ENCODE peak calls at places on chromosomes 7 and 10, in nine cellular contexts. One of them, this sample, is unnamed.

GRCh38 chr10:114485695-114486400 is 81.5 kb upstream of the AFAP1L2 start:
- DNase-seq in thoracic aorta: no peak
- DNase-seq in dorsolateral prefrontal cortex: no peak
- DNase-seq in CD8-positive, alpha-beta T cell: no peak
- DNase-seq in uterus: peak
- DNase-seq in lung: no peak
- DNase-seq in heart left ventricle: no peak
- DNase-seq in CD4-positive, CD25-positive, alpha-beta regulatory T cell: no peak
- DNase-seq in mammary epithelial cell: no peak
- DNase-seq in this sample: no peak

GRCh38 chr7:30378275-30378674 is 93.9 kb downstream of the ZNRF2 start:
- DNase-seq in thoracic aorta: no peak
- DNase-seq in dorsolateral prefrontal cortex: no peak
- DNase-seq in CD8-positive, alpha-beta T cell: no peak
- DNase-seq in uterus: no peak
- DNase-seq in lung: no peak
- DNase-seq in heart left ventricle: no peak
- DNase-seq in CD4-positive, CD25-positive, alpha-beta regulatory T cell: no peak
- DNase-seq in mammary epithelial cell: no peak
- DNase-seq in this sample: no peak

GRCh38 chr7:159318682-159319351 is 174.2 kb upstream of the VIPR2 start:
- DNase-seq in thoracic aorta: no peak
- DNase-seq in dorsolateral prefrontal cortex: no peak
- DNase-seq in CD8-positive, alpha-beta T cell: no peak
- DNase-seq in uterus: no peak
- DNase-seq in lung: no peak
- DNase-seq in heart left ventricle: no peak
- DNase-seq in CD4-positive, CD25-positive, alpha-beta regulatory T cell: no peak
- DNase-seq in mammary epithelial cell: no peak
- DNase-seq in this sample: no peak

GRCh38 chr10:101506829-101507228 is 81.2 kb downstream of the POLL start:
- DNase-seq in thoracic aorta: no peak
- DNase-seq in dorsolateral prefrontal cortex: no peak
- DNase-seq in CD8-positive, alpha-beta T cell: no peak
- DNase-seq in uterus: no peak
- DNase-seq in lung: no peak
- DNase-seq in heart left ventricle: no peak
- DNase-seq in CD4-positive, CD25-positive, alpha-beta regulatory T cell: no peak
- DNase-seq in mammary epithelial cell: no peak
- DNase-seq in this sample: no peak

GRCh38 chr10:132617781-132618052 is 80.1 kb downstream of the INPP5A start:
- DNase-seq in thoracic aorta: no peak
- DNase-seq in dorsolateral prefrontal cortex: no peak
- DNase-seq in CD8-positive, alpha-beta T cell: no peak
- DNase-seq in uterus: no peak
- DNase-seq in lung: no peak
- DNase-seq in heart left ventricle: no peak
- DNase-seq in CD4-positive, CD25-positive, alpha-beta regulatory T cell: no peak
- DNase-seq in mammary epithelial cell: no peak
- DNase-seq in this sample: no peak

GRCh38 chr7:151006590-151007300 is 15.9 kb downstream of the NOS3 start:
- DNase-seq in thoracic aorta: no peak
- DNase-seq in dorsolateral prefrontal cortex: no peak
- DNase-seq in CD8-positive, alpha-beta T cell: no peak
- DNase-seq in uterus: no peak
- DNase-seq in lung: no peak
- DNase-seq in heart left ventricle: no peak
- DNase-seq in CD4-positive, CD25-positive, alpha-beta regulatory T cell: no peak
- DNase-seq in mammary epithelial cell: no peak
- DNase-seq in this sample: peak

GRCh38 chr10:1378473-1378872 is 322.3 kb downstream of the WDR37 start:
- DNase-seq in thoracic aorta: no peak
- DNase-seq in dorsolateral prefrontal cortex: no peak
- DNase-seq in CD8-positive, alpha-beta T cell: no peak
- DNase-seq in uterus: no peak
- DNase-seq in lung: no peak
- DNase-seq in heart left ventricle: no peak
- DNase-seq in CD4-positive, CD25-positive, alpha-beta regulatory T cell: no peak
- DNase-seq in mammary epithelial cell: no peak
- DNase-seq in this sample: no peak

GRCh38 chr10:131651674-131652093 is 249.1 kb upstream of the PPP2R2D start:
- DNase-seq in thoracic aorta: no peak
- DNase-seq in dorsolateral prefrontal cortex: peak
- DNase-seq in CD8-positive, alpha-beta T cell: no peak
- DNase-seq in uterus: no peak
- DNase-seq in lung: no peak
- DNase-seq in heart left ventricle: no peak
- DNase-seq in CD4-positive, CD25-positive, alpha-beta regulatory T cell: no peak
- DNase-seq in mammary epithelial cell: no peak
- DNase-seq in this sample: no peak

GRCh38 chr10:47306429-47307210 is 6.6 kb downstream of the GDF10 start:
- DNase-seq in thoracic aorta: no peak
- DNase-seq in dorsolateral prefrontal cortex: no peak
- DNase-seq in CD8-positive, alpha-beta T cell: no peak
- DNase-seq in uterus: no peak
- DNase-seq in lung: no peak
- DNase-seq in heart left ventricle: no peak
- DNase-seq in CD4-positive, CD25-positive, alpha-beta regulatory T cell: no peak
- DNase-seq in mammary epithelial cell: no peak
- DNase-seq in this sample: no peak

DNA sequence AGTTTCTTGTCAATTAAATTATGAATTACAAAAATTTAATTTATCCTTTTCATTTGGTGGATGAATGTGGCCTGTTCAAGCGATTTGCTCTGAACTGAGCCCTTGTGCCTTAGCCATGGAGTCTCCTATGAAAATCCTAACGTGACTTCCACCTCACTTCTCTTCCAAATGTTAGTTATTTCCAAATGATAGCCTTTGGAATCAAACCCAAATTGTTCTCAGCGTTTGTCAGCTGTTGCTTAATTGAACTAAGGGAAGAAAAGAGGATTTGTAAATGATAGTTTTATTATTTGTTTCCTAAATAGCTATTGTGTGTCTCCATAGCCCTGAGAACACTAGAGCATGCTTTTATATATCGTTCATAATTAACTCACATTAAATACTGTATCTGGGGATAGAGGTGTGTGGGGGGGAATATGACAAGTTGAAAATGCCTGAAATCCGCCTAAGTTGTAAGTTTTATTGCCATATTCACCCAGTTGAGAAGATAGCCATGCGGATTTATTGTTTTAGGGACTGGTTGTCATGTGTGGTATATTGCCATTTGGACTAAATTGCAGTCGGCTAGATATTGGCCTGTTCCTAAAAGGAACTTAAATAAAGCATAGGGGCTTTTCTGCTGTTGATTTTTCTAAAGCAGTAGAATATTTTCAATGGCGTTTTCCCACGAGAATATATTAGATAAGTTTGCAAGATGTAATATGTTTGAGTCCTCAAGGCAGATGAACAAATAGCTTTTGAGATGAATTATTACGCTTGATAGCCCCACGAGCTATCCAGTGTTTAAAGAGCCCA is 2.6 kb downstream of the CELF2 start:
- DNase-seq in thoracic aorta: no peak
- DNase-seq in dorsolateral prefrontal cortex: no peak
- DNase-seq in CD8-positive, alpha-beta T cell: no peak
- DNase-seq in uterus: no peak
- DNase-seq in lung: no peak
- DNase-seq in heart left ventricle: no peak
- DNase-seq in CD4-positive, CD25-positive, alpha-beta regulatory T cell: no peak
- DNase-seq in mammary epithelial cell: no peak
- DNase-seq in this sample: no peak
- H3K4me3 ChIP-seq in thoracic aorta: no peak
- H3K4me3 ChIP-seq in dorsolateral prefrontal cortex: peak
- H3K4me3 ChIP-seq in CD8-positive, alpha-beta T cell: no peak
- H3K4me3 ChIP-seq in uterus: peak
- H3K4me3 ChIP-seq in lung: no peak
- H3K4me3 ChIP-seq in heart left ventricle: peak
- H3K4me3 ChIP-seq in CD4-positive, CD25-positive, alpha-beta regulatory T cell: no peak
- H3K4me3 ChIP-seq in mammary epithelial cell: no peak
- H3K4me3 ChIP-seq in this sample: no peak

DNA sequence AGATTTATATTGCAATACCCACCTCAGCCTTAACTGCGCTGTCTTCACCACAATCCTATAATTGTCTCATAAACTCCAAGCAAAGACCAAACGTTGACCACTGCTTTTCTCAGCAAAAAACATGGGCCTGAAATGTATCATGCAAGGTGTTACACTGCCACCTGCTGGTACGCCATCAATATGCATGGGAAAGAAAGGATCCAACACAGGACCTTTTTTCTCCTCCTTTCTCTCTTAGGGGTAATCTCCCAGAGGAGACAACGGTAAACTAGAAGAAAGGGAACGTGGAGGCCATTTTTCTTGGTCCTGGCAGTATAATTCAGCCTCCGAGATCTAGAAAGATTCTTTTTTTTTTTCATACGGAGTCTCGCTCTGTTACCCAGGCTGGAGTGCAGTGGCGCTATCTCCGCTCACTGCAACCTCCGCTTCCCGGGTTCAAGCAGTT is 79.1 kb upstream of the MPP7 start:
- DNase-seq in thoracic aorta: peak
- DNase-seq in dorsolateral prefrontal cortex: peak
- DNase-seq in CD8-positive, alpha-beta T cell: peak
- DNase-seq in uterus: peak
- DNase-seq in lung: peak
- DNase-seq in heart left ventricle: peak
- DNase-seq in CD4-positive, CD25-positive, alpha-beta regulatory T cell: peak
- DNase-seq in mammary epithelial cell: peak
- DNase-seq in this sample: peak
- H3K27ac ChIP-seq in thoracic aorta: peak
- H3K27ac ChIP-seq in dorsolateral prefrontal cortex: no peak
- H3K27ac ChIP-seq in CD8-positive, alpha-beta T cell: no peak
- H3K27ac ChIP-seq in uterus: no peak
- H3K27ac ChIP-seq in lung: no peak
- H3K27ac ChIP-seq in heart left ventricle: no peak
- H3K27ac ChIP-seq in CD4-positive, CD25-positive, alpha-beta regulatory T cell: no peak
- H3K27ac ChIP-seq in mammary epithelial cell: no peak
- H3K27ac ChIP-seq in this sample: no peak

GRCh38 chr7:38280000-38280399 is 6.6 kb upstream of the TARP start:
- DNase-seq in thoracic aorta: no peak
- DNase-seq in dorsolateral prefrontal cortex: no peak
- DNase-seq in CD8-positive, alpha-beta T cell: no peak
- DNase-seq in uterus: no peak
- DNase-seq in lung: no peak
- DNase-seq in heart left ventricle: no peak
- DNase-seq in CD4-positive, CD25-positive, alpha-beta regulatory T cell: no peak
- DNase-seq in mammary epithelial cell: no peak
- DNase-seq in this sample: no peak

GRCh38 chr7:38276096-38276857 is 2.8 kb upstream of the TARP start:
- DNase-seq in thoracic aorta: no peak
- DNase-seq in dorsolateral prefrontal cortex: no peak
- DNase-seq in CD8-positive, alpha-beta T cell: no peak
- DNase-seq in uterus: no peak
- DNase-seq in lung: no peak
- DNase-seq in heart left ventricle: no peak
- DNase-seq in CD4-positive, CD25-positive, alpha-beta regulatory T cell: no peak
- DNase-seq in mammary epithelial cell: no peak
- DNase-seq in this sample: no peak

GRCh38 chr7:38274927-38275326 is 1.5 kb upstream of the TARP start:
- DNase-seq in thoracic aorta: no peak
- DNase-seq in dorsolateral prefrontal cortex: no peak
- DNase-seq in CD8-positive, alpha-beta T cell: no peak
- DNase-seq in uterus: no peak
- DNase-seq in lung: no peak
- DNase-seq in heart left ventricle: no peak
- DNase-seq in CD4-positive, CD25-positive, alpha-beta regulatory T cell: no peak
- DNase-seq in mammary epithelial cell: no peak
- DNase-seq in this sample: no peak

GRCh38 chr7:38273286-38273995 is at the start of gene TARP:
- DNase-seq in thoracic aorta: no peak
- DNase-seq in dorsolateral prefrontal cortex: no peak
- DNase-seq in CD8-positive, alpha-beta T cell: no peak
- DNase-seq in uterus: no peak
- DNase-seq in lung: no peak
- DNase-seq in heart left ventricle: no peak
- DNase-seq in CD4-positive, CD25-positive, alpha-beta regulatory T cell: no peak
- DNase-seq in mammary epithelial cell: no peak
- DNase-seq in this sample: no peak

DNA sequence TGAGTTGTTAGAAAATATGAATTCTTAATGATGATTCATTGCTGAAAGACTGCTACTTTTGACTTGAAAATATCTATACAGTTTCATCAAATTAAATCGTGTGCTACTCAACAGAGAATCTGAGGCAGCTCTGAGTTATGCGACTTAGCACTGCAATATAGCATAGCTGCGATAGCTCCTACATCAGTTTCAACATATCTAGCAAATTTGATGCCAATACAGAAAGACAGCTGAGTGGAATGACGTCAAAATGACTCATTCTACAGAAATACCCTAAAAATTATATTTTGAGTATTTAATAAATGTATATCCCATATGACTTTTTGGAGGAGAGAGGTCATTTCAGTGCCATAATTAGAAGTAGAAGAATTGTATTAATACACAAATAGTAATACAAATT is 1.1 kb upstream of the TARP start:
- DNase-seq in thoracic aorta: no peak
- DNase-seq in dorsolateral prefrontal cortex: no peak
- DNase-seq in CD8-positive, alpha-beta T cell: no peak
- DNase-seq in uterus: no peak
- DNase-seq in lung: no peak
- DNase-seq in heart left ventricle: no peak
- DNase-seq in CD4-positive, CD25-positive, alpha-beta regulatory T cell: no peak
- DNase-seq in mammary epithelial cell: no peak
- DNase-seq in this sample: no peak
- H3K4me3 ChIP-seq in thoracic aorta: no peak
- H3K4me3 ChIP-seq in dorsolateral prefrontal cortex: no peak
- H3K4me3 ChIP-seq in CD8-positive, alpha-beta T cell: no peak
- H3K4me3 ChIP-seq in uterus: no peak
- H3K4me3 ChIP-seq in lung: no peak
- H3K4me3 ChIP-seq in heart left ventricle: no peak
- H3K4me3 ChIP-seq in CD4-positive, CD25-positive, alpha-beta regulatory T cell: no peak
- H3K4me3 ChIP-seq in mammary epithelial cell: no peak
- H3K4me3 ChIP-seq in this sample: no peak

GRCh38 chr10:88455831-88456230 is 127.3 kb downstream of the RNLS start:
- DNase-seq in thoracic aorta: no peak
- DNase-seq in dorsolateral prefrontal cortex: no peak
- DNase-seq in CD8-positive, alpha-beta T cell: no peak
- DNase-seq in uterus: no peak
- DNase-seq in lung: no peak
- DNase-seq in heart left ventricle: no peak
- DNase-seq in CD4-positive, CD25-positive, alpha-beta regulatory T cell: no peak
- DNase-seq in mammary epithelial cell: no peak
- DNase-seq in this sample: no peak

GRCh38 chr10:88457680-88458079 is 125.4 kb downstream of the RNLS start:
- DNase-seq in thoracic aorta: no peak
- DNase-seq in dorsolateral prefrontal cortex: no peak
- DNase-seq in CD8-positive, alpha-beta T cell: no peak
- DNase-seq in uterus: peak
- DNase-seq in lung: no peak
- DNase-seq in heart left ventricle: no peak
- DNase-seq in CD4-positive, CD25-positive, alpha-beta regulatory T cell: peak
- DNase-seq in mammary epithelial cell: no peak
- DNase-seq in this sample: no peak

GRCh38 chr10:88458209-88458608 is 124.9 kb downstream of the RNLS start:
- DNase-seq in thoracic aorta: no peak
- DNase-seq in dorsolateral prefrontal cortex: no peak
- DNase-seq in CD8-positive, alpha-beta T cell: no peak
- DNase-seq in uterus: no peak
- DNase-seq in lung: no peak
- DNase-seq in heart left ventricle: no peak
- DNase-seq in CD4-positive, CD25-positive, alpha-beta regulatory T cell: no peak
- DNase-seq in mammary epithelial cell: no peak
- DNase-seq in this sample: no peak

GRCh38 chr10:88459523-88459922 is 123.6 kb downstream of the RNLS start:
- DNase-seq in thoracic aorta: no peak
- DNase-seq in dorsolateral prefrontal cortex: no peak
- DNase-seq in CD8-positive, alpha-beta T cell: no peak
- DNase-seq in uterus: peak
- DNase-seq in lung: no peak
- DNase-seq in heart left ventricle: no peak
- DNase-seq in CD4-positive, CD25-positive, alpha-beta regulatory T cell: no peak
- DNase-seq in mammary epithelial cell: no peak
- DNase-seq in this sample: no peak

GRCh38 chr10:88456730-88457129 is 126.4 kb downstream of the RNLS start:
- DNase-seq in thoracic aorta: no peak
- DNase-seq in dorsolateral prefrontal cortex: no peak
- DNase-seq in CD8-positive, alpha-beta T cell: no peak
- DNase-seq in uterus: no peak
- DNase-seq in lung: no peak
- DNase-seq in heart left ventricle: no peak
- DNase-seq in CD4-positive, CD25-positive, alpha-beta regulatory T cell: no peak
- DNase-seq in mammary epithelial cell: no peak
- DNase-seq in this sample: no peak
- H3K27ac ChIP-seq in thoracic aorta: no peak
- H3K27ac ChIP-seq in dorsolateral prefrontal cortex: peak
- H3K27ac ChIP-seq in CD8-positive, alpha-beta T cell: no peak
- H3K27ac ChIP-seq in uterus: peak
- H3K27ac ChIP-seq in lung: no peak
- H3K27ac ChIP-seq in heart left ventricle: no peak
- H3K27ac ChIP-seq in CD4-positive, CD25-positive, alpha-beta regulatory T cell: no peak
- H3K27ac ChIP-seq in mammary epithelial cell: no peak
- H3K27ac ChIP-seq in this sample: no peak

This sample was measured in hepatocyte.